ENCODE peak calls at places on chromosomes 13 and 19, in four cellular contexts. J is Panc1, N is fibroblast of lung, T is left ventricle myocardium inferior. K is an unnamed sample.
A peak's percentile ranks its signal among the peaks of the same experiment; 100 is the strongest.

GRCh38 chr13:20499986-20500385 is 25.7 kb downstream of the CRYL1 start:
- DNase-seq in J (no peak), N (no peak), T (no peak), K (no peak)

GRCh38 chr13:46968450-46968849 is 71.6 kb upstream of the HTR2A start:
- DNase-seq in J (no peak), N (no peak), T (no peak), K (no peak)

GRCh38 chr13:43861863-43862262 is 17.7 kb downstream of the CCDC122 start:
- DNase-seq in J (no peak), N (no peak), T (no peak), K (no peak)

GRCh38 chr19:2246801-2247361 is 2.2 kb upstream of the AMH start:
- DNase-seq in J (no peak), N (peak; percentile 57), T (peak; percentile 62), K (no peak)

GRCh38 chr13:96020155-96020575 is 33.0 kb downstream of the UGGT2 start:
- DNase-seq in J (peak; percentile 30), N (peak; percentile 80), T (no peak), K (no peak)

GRCh38 chr19:55652311-55653078 is 2.3 kb upstream of the U2AF2 start:
- DNase-seq in J (no peak), N (no peak), T (no peak), K (no peak)

GRCh38 chr19:53808710-53809125 is 15.4 kb downstream of the NLRP12 start:
- DNase-seq in J (peak; percentile 33), N (peak; percentile 54), T (no peak), K (no peak)

GRCh38 chr19:45884682-45885555 is 1.0 kb downstream of the IRF2BP1 start:
- DNase-seq in J (no peak), N (no peak), T (no peak), K (peak; percentile 81)

GRCh38 chr13:112445411-112446271 is 69.5 kb downstream of the SPACA7 start:
- DNase-seq in J (no peak), N (no peak), T (no peak), K (peak; percentile 61)

GRCh38 chr19:1288528-1289394 is 3.1 kb downstream of the EFNA2 start:
- DNase-seq in J (no peak), N (no peak), T (no peak), K (peak; percentile 75)

GRCh38 chr13:80840313-80840976 is 499.5 kb upstream of the SPRY2 start:
- DNase-seq in J (no peak), N (peak; percentile 68), T (no peak), K (no peak)

K was measured in left lung.